ENCODE peak calls at places on chromosome 9, in four cellular contexts. J is A549, R is suprapubic skin, L is ovary. E is an unnamed sample.

GRCh38 chr9:93080406-93080805 is 15.6 kb upstream of the CARD19 start:
- DNase-seq in R (peak), J (no peak), L (peak), E (no peak)

GRCh38 chr9:102032614-102033013 is 294.2 kb upstream of the GRIN3A start:
- DNase-seq in J (no peak), L (no peak), R (no peak), E (no peak)

GRCh38 chr9:103319979-103320378 is 324.8 kb downstream of the CYLC2 start:
- DNase-seq in J (peak), L (no peak), R (no peak), E (no peak)

GRCh38 chr9:100595391-100596199 is 17.7 kb downstream of the CAVIN4 start:
- DNase-seq in L (no peak), J (peak), R (no peak), E (no peak)

GRCh38 chr9:19313573-19313972 is 66.5 kb downstream of the RPS6 start:
- DNase-seq in L (no peak), J (no peak), R (no peak), E (no peak)

GRCh38 chr9:75891277-75892167 is 1.0 kb downstream of the PCSK5 start:
- DNase-seq in L (peak), R (peak), J (peak), E (no peak)

GRCh38 chr9:37650299-37650872 is 368 bp upstream of the FRMPD1 start:
- DNase-seq in L (no peak), J (no peak), R (no peak), E (no peak)

GRCh38 chr9:29044959-29045358 is 1471.7 kb upstream of the C9orf72 start:
- DNase-seq in L (no peak), J (peak), R (no peak), E (no peak)

GRCh38 chr9:37290881-37291485 is 131.5 kb upstream of the GRHPR start:
- DNase-seq in J (peak), L (no peak), R (no peak), E (no peak)

GRCh38 chr9:131276891-131277672 is 772 bp upstream of the FAM78A start:
- DNase-seq in R (no peak), J (no peak), L (no peak), E (no peak)

GRCh38 chr9:122056484-122056883 is 36.6 kb downstream of the TTLL11 start:
- DNase-seq in J (no peak), L (no peak), R (no peak), E (no peak)

GRCh38 chr9:91055845-91056244 is 254.2 kb downstream of the SYK start:
- DNase-seq in R (no peak), L (no peak), J (no peak), E (no peak)

GRCh38 chr9:72557549-72557948 is 36.1 kb downstream of the TMC1 start:
- DNase-seq in J (peak), L (peak), R (peak), E (no peak)

GRCh38 chr9:102779341-102779740 is 215.8 kb upstream of the CYLC2 start:
- DNase-seq in R (no peak), L (no peak), J (no peak), E (no peak)

GRCh38 chr9:128152133-128152780 is 3.0 kb downstream of the LCN2 start:
- DNase-seq in J (no peak), R (peak), L (no peak), E (no peak)

GRCh38 chr9:18260527-18260926 is 213.4 kb upstream of the ADAMTSL1 start:
- DNase-seq in R (no peak), L (no peak), J (no peak), E (no peak)

GRCh38 chr9:124326378-124326777 is 68.6 kb downstream of the NEK6 start:
- DNase-seq in L (no peak), J (no peak), R (no peak), E (no peak)

GRCh38 chr9:82695704-82696103 is 367.2 kb downstream of the RASEF start:
- DNase-seq in J (no peak), L (no peak), R (no peak), E (no peak)

GRCh38 chr9:107952773-107953172 is 463.2 kb upstream of the KLF4 start:
- DNase-seq in R (no peak), L (no peak), J (no peak), E (no peak)

GRCh38 chr9:111839981-111840380 is 45.2 kb upstream of the SHOC1 start:
- DNase-seq in R (no peak), J (no peak), L (no peak), E (no peak)

GRCh38 chr9:105421154-105421553 is 26.7 kb upstream of the FSD1L start:
- DNase-seq in R (no peak), L (no peak), J (no peak), E (no peak)

GRCh38 chr9:113131689-113132151 is 19.1 kb upstream of the SLC31A2 start:
- DNase-seq in L (no peak), J (no peak), R (no peak), E (no peak)

GRCh38 chr9:89801723-89802680 is 197.2 kb downstream of the GADD45G start:
- DNase-seq in J (no peak), L (no peak), R (peak), E (no peak)

GRCh38 chr9:102479191-102479590 is 515.9 kb upstream of the CYLC2 start:
- DNase-seq in L (no peak), J (no peak), R (no peak), E (no peak)

GRCh38 chr9:99828417-99829176 is 6.9 kb downstream of the NR4A3 start:
- DNase-seq in R (no peak), J (no peak), L (no peak), E (no peak)

GRCh38 chr9:21266733-21267132 is 26.9 kb upstream of the IFNA14 start:
- DNase-seq in J (no peak), L (no peak), R (no peak), E (no peak)

GRCh38 chr9:128163027-128163515 is 3.0 kb downstream of the BBLN start:
- DNase-seq in L (no peak), R (no peak), J (no peak), E (no peak)

GRCh38 chr9:75083188-75083976 is 4.6 kb downstream of the NMRK1 start:
- DNase-seq in L (no peak), J (no peak), R (no peak), E (no peak)

DNA sequence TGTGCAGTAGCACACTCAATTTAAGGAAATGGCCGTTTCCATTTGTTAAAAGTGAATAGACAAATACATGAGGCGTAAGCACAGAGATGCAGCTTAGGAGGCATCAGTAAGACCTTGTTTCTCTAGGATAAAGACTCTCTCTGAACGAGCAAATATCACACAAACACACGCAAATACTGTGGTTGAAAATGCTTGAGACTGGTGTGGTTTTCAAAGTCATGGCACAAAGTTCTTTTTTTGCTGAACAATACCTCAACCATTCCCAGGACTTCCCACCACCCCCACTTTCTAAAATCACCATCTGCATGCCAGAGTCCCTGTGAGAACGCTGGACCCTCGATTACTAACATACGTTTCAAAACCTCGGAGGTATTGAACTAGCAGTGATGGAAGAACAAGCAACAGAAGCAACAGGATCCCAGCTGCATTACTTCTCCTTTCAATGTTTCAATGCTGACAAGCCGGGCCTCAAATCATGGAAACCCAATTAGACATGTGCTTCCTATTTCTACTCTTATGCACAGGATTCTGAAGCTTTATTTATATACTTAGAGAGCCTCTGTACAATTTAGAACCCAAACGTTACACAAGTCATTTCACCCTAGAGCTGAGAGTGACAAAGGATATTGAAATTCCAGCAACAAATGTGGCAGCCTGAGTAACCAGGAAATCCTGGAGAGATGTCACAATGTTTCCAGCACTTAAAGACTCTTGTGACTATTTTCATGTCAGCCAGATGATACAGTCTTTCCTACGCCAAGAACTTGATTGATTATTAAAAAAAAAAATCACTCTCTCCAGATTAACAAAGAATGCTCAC is 63.9 kb downstream of the CDC14B start:
- DNase-seq in R (no peak), L (no peak), J (no peak), E (no peak)
- TF ChIP-seq EP300 in R (no peak), L (no peak), J (no peak), E (peak)

GRCh38 chr9:120936011-120936763 is 9.6 kb upstream of the TRAF1 start:
- DNase-seq in L (peak), R (peak), J (peak), E (peak)

GRCh38 chr9:120932086-120932818 is 5.7 kb upstream of the TRAF1 start:
- DNase-seq in J (no peak), L (no peak), R (no peak), E (no peak)

GRCh38 chr9:120935383-120935857 is 8.8 kb upstream of the TRAF1 start:
- DNase-seq in R (peak), L (peak), J (peak), E (peak)

GRCh38 chr9:120933310-120934044 is 6.9 kb upstream of the TRAF1 start:
- DNase-seq in J (no peak), R (no peak), L (no peak), E (no peak)

DNA sequence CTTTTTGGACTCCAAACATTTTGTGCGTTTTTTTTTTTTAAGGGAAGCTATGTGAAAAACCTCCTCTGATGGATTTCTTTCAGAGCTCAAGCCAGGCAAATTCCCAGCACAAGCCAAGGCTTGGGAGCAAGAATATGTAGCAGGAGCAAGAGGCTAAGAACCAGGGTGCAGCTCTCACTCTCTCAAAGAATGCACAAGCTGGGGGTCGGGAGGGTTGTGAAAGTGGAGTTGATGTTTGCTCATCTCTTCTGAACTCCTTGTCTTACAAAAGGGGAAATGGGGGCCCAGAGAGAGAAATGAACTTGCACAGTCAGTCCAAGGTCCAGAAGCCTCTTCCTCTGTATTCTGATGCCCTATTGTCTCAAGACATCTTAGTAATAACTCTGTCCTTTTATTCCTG is 7.7 kb upstream of the TRAF1 start:
- DNase-seq in R (no peak), L (no peak), J (no peak), E (no peak)
- H3K4me3 ChIP-seq in R (no peak), L (no peak), J (no peak), E (no peak)

GRCh38 chr9:126397056-126397455 is 70.4 kb downstream of the MVB12B start:
- DNase-seq in R (no peak), J (no peak), L (no peak), E (no peak)
- TF ChIP-seq CTCF in R (no peak), J (peak), L (no peak), E (peak)

GRCh38 chr9:12784461-12785250 is 9.8 kb downstream of the LURAP1L start:
- DNase-seq in R (no peak), L (no peak), J (peak), E (no peak)
- TF ChIP-seq EP300 in R (no peak), L (no peak), J (peak), E (no peak)

DNA sequence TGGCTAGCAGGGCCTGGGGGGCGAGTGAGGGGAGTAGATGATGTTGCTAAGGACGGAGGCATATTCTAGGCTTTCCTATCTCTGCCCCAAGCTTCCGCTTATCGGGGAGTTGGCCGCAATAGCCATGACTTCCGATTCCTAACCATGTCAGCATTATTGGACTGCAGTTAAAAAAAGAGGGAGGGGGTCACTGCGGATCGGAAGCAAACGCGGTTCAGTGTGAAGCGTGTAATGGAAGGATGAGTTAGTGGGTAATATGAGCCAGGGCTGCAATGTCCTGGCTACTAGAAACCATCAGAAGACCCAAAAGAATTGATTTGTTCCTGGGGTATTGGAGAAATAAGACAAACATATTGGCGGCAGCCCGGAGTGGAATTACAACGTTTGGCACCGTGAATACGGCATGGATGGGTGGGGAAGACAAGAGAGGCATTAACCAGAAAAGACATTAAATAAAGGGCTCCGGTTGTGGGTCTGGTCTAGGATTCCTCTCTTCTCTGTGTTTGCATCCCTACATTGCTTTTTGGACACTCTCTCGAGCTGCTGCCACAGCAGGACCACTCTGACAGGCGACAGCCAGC is 138.8 kb upstream of the PALM2AKAP2 start:
- DNase-seq in J (no peak), R (no peak), L (no peak), E (no peak)
- H3K4me3 ChIP-seq in J (peak), R (peak), L (peak), E (peak)

DNA sequence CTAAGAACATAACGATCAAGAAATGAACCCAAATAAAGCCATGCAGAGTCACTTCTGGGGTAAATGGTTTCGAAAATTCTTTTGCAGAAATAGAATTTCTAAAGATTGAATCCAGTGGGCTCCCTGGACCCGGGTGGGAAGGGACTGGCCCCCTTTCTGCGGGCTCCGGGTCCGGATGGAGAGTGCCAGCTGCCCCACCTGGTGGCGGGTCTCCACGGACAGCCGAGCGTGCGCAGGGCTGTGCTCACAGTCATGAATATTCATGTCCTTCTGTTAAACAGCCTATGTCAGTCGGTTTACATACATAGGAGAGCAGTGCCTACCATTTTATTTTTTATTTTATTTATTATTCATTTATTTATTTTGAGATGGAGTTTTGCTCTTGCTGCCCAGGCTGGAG is 4.7 kb upstream of the PPP1R26 start:
- DNase-seq in R (no peak), J (peak), L (no peak), E (no peak)
- TF ChIP-seq CTCF in R (no peak), J (peak), L (no peak), E (no peak)

DNA sequence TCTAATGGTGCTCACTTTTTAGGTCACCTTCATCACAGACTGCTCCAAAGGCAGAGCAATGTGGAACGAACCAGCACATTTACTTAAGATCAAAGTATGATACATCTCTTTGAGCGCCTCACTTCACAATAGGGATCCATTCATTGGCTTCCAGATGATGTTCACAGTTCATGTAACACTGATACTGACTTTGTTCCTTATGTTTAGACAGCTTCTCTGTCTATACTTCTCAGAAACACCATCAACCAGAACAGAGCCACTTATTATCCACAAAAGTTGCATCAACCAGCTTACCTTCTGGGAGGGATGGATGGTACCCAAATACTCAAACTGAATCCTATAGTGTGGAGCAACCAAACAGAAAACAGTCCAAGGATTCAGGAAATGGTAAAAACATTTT is 4.6 kb downstream of the PTAR1 start:
- DNase-seq in J (no peak), L (no peak), R (no peak), E (no peak)
- TF ChIP-seq EP300 in J (no peak), L (no peak), R (no peak), E (no peak)

GRCh38 chr9:6183227-6183551 is 32.4 kb upstream of the IL33 start:
- DNase-seq in R (no peak), L (no peak), J (no peak), E (no peak)
- H3K4me3 ChIP-seq in R (no peak), L (no peak), J (peak), E (no peak)